ENCODE peak calls at places on chromosomes 12 and 14, in eight cellular contexts. Q is left cardiac atrium, A is NCI-H345, J is Peyer's patch, L is smooth muscle cell of the brain vasculature, C is nephron progenitor cell, M is sciatic nerve, F is RWPE1. K is an unnamed sample.

GRCh38 chr14:21123429-21123828 is 22.6 kb downstream of the TMEM253 start:
- DNase-seq in A (no peak), L (no peak), Q (no peak), M (no peak), F (no peak), J (no peak), C (no peak), K (no peak)

GRCh38 chr12:33476058-33476457 is 36.4 kb upstream of the SYT10 start:
- DNase-seq in C (no peak), M (no peak), J (no peak), F (no peak), L (no peak), Q (no peak), A (no peak), K (no peak)

GRCh38 chr14:21704340-21704737 is 30.7 kb upstream of the OR4E1 start:
- DNase-seq in M (no peak), C (no peak), Q (no peak), F (no peak), L (no peak), J (no peak), A (no peak), K (no peak)

GRCh38 chr12:12735301-12735700 is 18.1 kb downstream of the CDKN1B start:
- DNase-seq in Q (no peak), F (no peak), L (no peak), C (no peak), J (no peak), A (no peak), M (no peak), K (no peak)

GRCh38 chr14:61498303-61498702 is 176.9 kb downstream of the PRKCH start:
- DNase-seq in A (no peak), M (no peak), F (no peak), J (no peak), C (no peak), Q (no peak), L (no peak), K (no peak)

GRCh38 chr14:100899841-100900771 is 3.4 kb downstream of the RTL1 start:
- DNase-seq in M (peak; percentile 61), F (no peak), J (no peak), Q (no peak), A (peak; percentile 68), C (peak; percentile 43), L (no peak), K (no peak)

GRCh38 chr12:26719852-26720251 is 113.1 kb downstream of the ITPR2 start:
- DNase-seq in F (no peak), L (no peak), M (no peak), C (no peak), J (no peak), A (no peak), Q (no peak), K (no peak)

GRCh38 chr14:90733139-90733808 is 83.0 kb downstream of the TTC7B start:
- DNase-seq in L (no peak), A (no peak), F (no peak), Q (no peak), M (no peak), C (no peak), J (no peak), K (no peak)

GRCh38 chr14:37585101-37585479 is 10.0 kb downstream of the FOXA1 start:
- DNase-seq in M (no peak), Q (no peak), J (no peak), A (peak; percentile 76), L (no peak), C (peak; percentile 33), F (no peak), K (no peak)

GRCh38 chr12:96811083-96811482 is 96.0 kb upstream of the NEDD1 start:
- DNase-seq in M (no peak), Q (no peak), F (peak; percentile 41), L (no peak), C (no peak), A (no peak), J (no peak), K (no peak)

GRCh38 chr12:96493101-96493500 is 3.7 kb downstream of the CFAP54 start:
- DNase-seq in L (no peak), F (no peak), J (no peak), M (no peak), A (no peak), C (no peak), Q (no peak), K (no peak)

GRCh38 chr12:104109446-104110271 is 28.4 kb downstream of the NFYB start:
- DNase-seq in A (no peak), J (no peak), L (no peak), M (no peak), F (no peak), C (no peak), Q (no peak), K (no peak)

GRCh38 chr12:64571346-64571745 is 38.9 kb upstream of the RASSF3 start:
- DNase-seq in A (no peak), F (no peak), Q (no peak), C (no peak), L (no peak), J (no peak), M (no peak), K (no peak)

GRCh38 chr12:103840881-103841689 is at the start of gene NT5DC3:
- DNase-seq in Q (peak; percentile 81), L (no peak), C (peak; percentile 88), A (peak; percentile 87), F (peak; percentile 84), J (peak; percentile 88), M (peak; percentile 90), K (peak; percentile 81)

GRCh38 chr12:112970391-112970790 is 7.9 kb upstream of the OAS2 start:
- DNase-seq in L (no peak), F (no peak), C (no peak), J (no peak), M (no peak), A (no peak), Q (no peak), K (no peak)

GRCh38 chr12:90515199-90516175 is 439.5 kb downstream of the CCER1 start:
- DNase-seq in M (no peak), F (no peak), C (no peak), L (no peak), A (no peak), Q (no peak), J (no peak), K (no peak)

GRCh38 chr12:40313928-40314327 is 89.1 kb downstream of the LRRK2 start:
- DNase-seq in Q (no peak), C (no peak), J (no peak), M (no peak), L (no peak), F (no peak), A (no peak), K (no peak)

GRCh38 chr12:104462931-104463339 is 6.2 kb downstream of the CHST11 start:
- DNase-seq in J (no peak), F (no peak), M (no peak), C (no peak), Q (no peak), A (no peak), L (no peak), K (no peak)

GRCh38 chr14:75654127-75654732 is 6.4 kb downstream of the ERG28 start:
- DNase-seq in Q (peak; percentile 79), J (peak; percentile 88), L (peak; percentile 45), C (peak; percentile 86), F (peak; percentile 83), M (peak; percentile 92), A (peak; percentile 67), K (peak; percentile 78)

GRCh38 chr12:9699269-9699897 is 29.9 kb downstream of the CLEC2D start:
- DNase-seq in A (peak; percentile 2), Q (no peak), J (no peak), C (no peak), F (no peak), L (no peak), M (no peak), K (no peak)

GRCh38 chr12:68416350-68416749 is 84.2 kb upstream of the MDM1 start:
- DNase-seq in Q (no peak), J (no peak), C (no peak), M (no peak), F (no peak), L (no peak), A (no peak), K (no peak)

GRCh38 chr12:130288201-130288600 is 49.5 kb upstream of the PIWIL1 start:
- DNase-seq in L (no peak), F (peak; percentile 85), C (no peak), A (no peak), M (no peak), J (no peak), Q (no peak), K (no peak)

GRCh38 chr12:63826002-63826585 is 18.4 kb upstream of the SRGAP1 start:
- DNase-seq in J (no peak), M (no peak), Q (no peak), C (no peak), L (no peak), F (peak; percentile 72), A (no peak), K (no peak)

GRCh38 chr12:52253391-52254179 is 20.5 kb downstream of the KRT7 start:
- DNase-seq in C (no peak), L (no peak), J (no peak), M (peak; percentile 45), A (no peak), F (no peak), Q (no peak), K (no peak)